ENCODE peak calls at places on chromosome 10, in five cellular contexts. P is AG09309; N is NCI-H187; L is stimulated activated CD4-positive, alpha-beta T cell treated with anti-CD3 and anti-CD28 coated beads, Interleukin-2, amount 100 ng/mL, for 48 hours; O is PC-9. A is an unnamed sample.

GRCh38 chr10:29736325-29737208 is 101.8 kb upstream of the SVIL start:
- DNase-seq in P (no peak), N (no peak), L (peak), O (peak), A (peak)

GRCh38 chr10:44647877-44648542 is 263.1 kb upstream of the CXCL12 start:
- DNase-seq in P (peak), N (no peak), L (no peak), O (no peak), A (no peak)

GRCh38 chr10:49471532-49471931 is 67.4 kb downstream of the ERCC6 start:
- DNase-seq in P (no peak), N (no peak), L (no peak), O (no peak), A (no peak)

GRCh38 chr10:31315453-31315852 is 3.6 kb upstream of the ZEB1 start:
- DNase-seq in P (peak), N (no peak), L (no peak), O (no peak), A (no peak)

GRCh38 chr10:1968257-1969025 is 231.1 kb upstream of the ADARB2 start:
- DNase-seq in P (no peak), N (no peak), L (no peak), O (no peak), A (no peak)

GRCh38 chr10:8004469-8005000 is 50.0 kb upstream of the GATA3 start:
- DNase-seq in P (no peak), N (no peak), L (no peak), O (no peak), A (no peak)

GRCh38 chr10:16944961-16945360 is 127.7 kb upstream of the RSU1 start:
- DNase-seq in P (no peak), N (no peak), L (no peak), O (no peak), A (no peak)

GRCh38 chr10:15719062-15719898 is 442 bp downstream of the ITGA8 start:
- DNase-seq in P (no peak), N (no peak), L (no peak), O (no peak), A (no peak)

GRCh38 chr10:31932838-31933237 is 4.2 kb upstream of the ARHGAP12 start:
- DNase-seq in P (no peak), N (no peak), L (no peak), O (no peak), A (no peak)

GRCh38 chr10:43751646-43752045 is 103.0 kb upstream of the ZNF32 start:
- DNase-seq in P (no peak), N (no peak), L (no peak), O (no peak), A (no peak)

GRCh38 chr10:29805134-29805691 is 170.4 kb upstream of the SVIL start:
- DNase-seq in P (no peak), N (no peak), L (no peak), O (peak), A (peak)

GRCh38 chr10:3790272-3790671 is 5.3 kb upstream of the KLF6 start:
- DNase-seq in P (no peak), N (no peak), L (no peak), O (no peak), A (no peak)

GRCh38 chr10:12097791-12098190 is 29.0 kb downstream of the DHTKD1 start:
- DNase-seq in P (peak), N (no peak), L (no peak), O (no peak), A (no peak)

GRCh38 chr10:5547934-5548660 is 23.3 kb downstream of the CALML3 start:
- DNase-seq in P (no peak), N (no peak), L (no peak), O (peak), A (peak)

GRCh38 chr10:50610364-50610763 is 13.4 kb downstream of the SGMS1 start:
- DNase-seq in P (no peak), N (no peak), L (no peak), O (no peak), A (no peak)

GRCh38 chr10:118057351-118057750 is 10.6 kb upstream of the RAB11FIP2 start:
- DNase-seq in P (no peak), N (no peak), L (no peak), O (no peak), A (no peak)

GRCh38 chr10:59354434-59354833 is 7.9 kb downstream of the FAM13C start:
- DNase-seq in P (no peak), N (no peak), L (no peak), O (no peak), A (no peak)

GRCh38 chr10:11448190-11448544 is 163.3 kb downstream of the USP6NL start:
- DNase-seq in P (no peak), N (no peak), L (no peak), O (no peak), A (no peak)

GRCh38 chr10:86443069-86443468 is 76.5 kb upstream of the GRID1 start:
- DNase-seq in P (no peak), N (no peak), L (no peak), O (no peak), A (no peak)

GRCh38 chr10:123297175-123297574 is 143.0 kb downstream of the BUB3 start:
- DNase-seq in P (no peak), N (no peak), L (no peak), O (no peak), A (no peak)

GRCh38 chr10:85598646-85599045 is 767.9 kb downstream of the GRID1 start:
- DNase-seq in P (no peak), N (no peak), L (no peak), O (no peak), A (no peak)

GRCh38 chr10:119997429-119997828 is 104.9 kb downstream of the SEC23IP start:
- DNase-seq in P (no peak), N (no peak), L (no peak), O (no peak), A (no peak)

GRCh38 chr10:131710142-131710861 is 190.5 kb upstream of the PPP2R2D start:
- DNase-seq in P (no peak), N (no peak), L (no peak), O (no peak), A (no peak)

GRCh38 chr10:19966751-19967150 is 150.5 kb downstream of the PLXDC2 start:
- DNase-seq in P (no peak), N (no peak), L (no peak), O (no peak), A (no peak)

GRCh38 chr10:69728335-69728861 is 73.3 kb upstream of the COL13A1 start:
- DNase-seq in P (no peak), N (no peak), L (no peak), O (peak), A (no peak)

GRCh38 chr10:16953270-16953669 is 136.0 kb upstream of the RSU1 start:
- DNase-seq in P (no peak), N (no peak), L (no peak), O (no peak), A (no peak)

GRCh38 chr10:51171946-51172345 is 97.7 kb downstream of the PRKG1 start:
- DNase-seq in P (peak), N (no peak), L (no peak), O (peak), A (no peak)

GRCh38 chr10:109823196-109823595 is 100.1 kb downstream of the XPNPEP1 start:
- DNase-seq in P (no peak), N (no peak), L (no peak), O (no peak), A (no peak)

GRCh38 chr10:14466256-14466655 is 135.5 kb upstream of the FRMD4A start:
- DNase-seq in P (no peak), N (no peak), L (no peak), O (no peak), A (no peak)

GRCh38 chr10:88131561-88132139 is 268.2 kb downstream of the PTEN start:
- DNase-seq in P (no peak), N (no peak), L (no peak), O (no peak), A (no peak)

GRCh38 chr10:79178614-79179403 is 110.0 kb downstream of the ZMIZ1 start:
- DNase-seq in P (peak), N (no peak), L (no peak), O (no peak), A (no peak)

GRCh38 chr10:104641150-104642000 is at the start of gene SORCS3:
- DNase-seq in P (no peak), N (no peak), L (no peak), O (no peak), A (no peak)

GRCh38 chr10:17059197-17059688 is 70.4 kb downstream of the CUBN start:
- DNase-seq in P (peak), N (no peak), L (no peak), O (peak), A (no peak)

GRCh38 chr10:97291357-97292096 is 910 bp downstream of the ARHGAP19 start:
- DNase-seq in P (no peak), N (no peak), L (no peak), O (no peak), A (peak)

A was measured in trophoblast cell.